ENCODE peak calls at places on chromosomes 6 and 20, in seven cellular contexts. C is ovary, W is transverse colon, O is heart left ventricle, M is A549, U is tibial nerve, L is GM12878. Q is an unnamed sample.
A peak's percentile ranks its signal among the peaks of the same experiment; 100 is the strongest.

GRCh38 chr6:36432151-36432633 is 10.5 kb downstream of the PXT1 start:
- DNase-seq in W (no peak), L (no peak), C (no peak), M (no peak), U (no peak), O (no peak), Q (no peak)

GRCh38 chr6:43979525-43979924 is 147.7 kb downstream of the MRPL14 start:
- DNase-seq in C (no peak), L (no peak), M (no peak), O (no peak), U (no peak), W (no peak), Q (no peak)

GRCh38 chr6:39209360-39209811 is 19.9 kb downstream of the KCNK5 start:
- DNase-seq in W (no peak), C (no peak), M (peak; percentile 6), O (no peak), L (no peak), U (no peak), Q (no peak)

GRCh38 chr6:79632580-79632979 is 1.5 kb downstream of the SH3BGRL2 start:
- DNase-seq in L (no peak), C (no peak), O (no peak), W (no peak), U (no peak), M (no peak), Q (no peak)

GRCh38 chr6:45845546-45845945 is 170.1 kb downstream of the CLIC5 start:
- DNase-seq in C (no peak), U (no peak), O (no peak), M (no peak), L (no peak), W (no peak), Q (no peak)

GRCh38 chr6:168209420-168209819 is 110.2 kb downstream of the DACT2 start:
- DNase-seq in O (no peak), M (no peak), C (no peak), W (no peak), L (no peak), U (no peak), Q (no peak)

GRCh38 chr6:170020041-170020583 is 268.7 kb downstream of the ERMARD start:
- DNase-seq in L (no peak), W (no peak), U (no peak), M (no peak), C (no peak), O (no peak), Q (no peak)

GRCh38 chr20:38165089-38165965 is at the start of gene TGM2:
- DNase-seq in O (peak; percentile 92), M (peak; percentile 86), W (peak; percentile 85), L (peak; percentile 32), C (peak; percentile 70), U (no peak), Q (peak; percentile 51)

GRCh38 chr20:52226370-52226769 is 34.8 kb upstream of the ZFP64 start:
- DNase-seq in O (no peak), L (no peak), U (no peak), W (no peak), M (no peak), C (no peak), Q (no peak)

GRCh38 chr6:158293122-158293521 is 19.1 kb upstream of the TULP4 start:
- DNase-seq in U (no peak), C (no peak), L (peak; percentile 28), O (no peak), W (no peak), M (no peak), Q (no peak)

GRCh38 chr6:27026361-27026760 is 221.1 kb upstream of the PRSS16 start:
- DNase-seq in M (no peak), O (no peak), W (no peak), U (no peak), C (no peak), L (no peak), Q (no peak)

GRCh38 chr6:87742106-87742505 is 40.1 kb upstream of the AKIRIN2 start:
- DNase-seq in L (no peak), W (peak; percentile 31), C (no peak), M (no peak), U (peak; percentile 29), O (no peak), Q (no peak)

GRCh38 chr6:7909323-7910276 is 988 bp downstream of the TXNDC5 start:
- DNase-seq in M (peak; percentile 46), C (peak; percentile 65), W (peak; percentile 65), L (no peak), O (peak; percentile 53), U (no peak), Q (peak; percentile 61)

GRCh38 chr6:93701526-93701925 is 282.2 kb upstream of the EPHA7 start:
- DNase-seq in C (no peak), M (no peak), U (no peak), L (no peak), W (no peak), O (no peak), Q (no peak)

DNA sequence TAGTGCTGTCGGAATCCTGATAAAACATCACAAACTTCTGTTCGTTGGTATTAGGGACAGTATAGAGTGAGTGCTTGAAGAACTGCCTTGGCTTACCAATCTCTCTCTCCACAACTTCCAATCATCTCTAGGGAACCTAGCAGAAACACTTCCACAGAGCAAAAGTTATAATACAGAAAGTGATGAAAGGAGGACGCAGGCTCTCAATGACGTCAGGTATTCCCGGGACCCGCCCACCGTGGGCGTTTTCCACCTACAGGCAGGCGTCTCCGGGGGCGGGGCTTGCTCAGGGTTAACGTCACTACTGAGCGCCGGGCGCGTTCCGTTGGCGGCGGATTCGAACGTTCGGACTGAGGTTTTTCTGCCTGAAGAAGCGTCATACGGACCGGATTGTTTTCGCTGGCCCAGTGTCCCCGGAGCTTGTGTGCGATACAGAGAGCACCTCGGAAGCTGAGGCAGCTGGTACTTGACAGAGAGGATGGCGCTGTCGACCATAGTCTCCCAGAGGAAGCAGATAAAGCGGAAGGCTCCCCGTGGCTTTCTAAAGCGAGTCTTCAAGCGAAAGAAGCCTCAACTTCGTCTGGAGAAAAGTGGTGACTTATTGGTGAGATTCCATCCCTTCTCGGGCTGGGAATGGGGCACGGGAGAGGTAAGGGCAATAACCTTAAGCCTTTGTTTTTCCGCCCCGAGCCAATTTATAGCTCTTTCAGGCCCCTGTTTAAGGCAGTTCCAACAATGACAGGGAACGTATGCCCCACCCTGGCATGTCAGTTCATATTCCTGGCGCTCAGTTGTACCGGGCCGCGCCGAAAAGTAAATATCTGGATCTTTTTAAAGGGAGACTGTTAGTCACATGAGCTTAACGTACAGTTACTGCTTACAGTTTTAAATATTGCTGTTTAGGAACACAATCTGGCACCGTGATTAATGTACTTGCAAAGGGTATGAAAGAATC is at the start of gene CENPW:
- DNase-seq in M (peak; percentile 82), C (peak; percentile 85), U (peak; percentile 94), W (peak; percentile 93), O (peak; percentile 92), L (peak; percentile 48), Q (peak; percentile 29)
- TF ChIP-seq POLR2A in M (no peak), C (no peak), U (no peak), W (no peak), O (no peak), L (peak; percentile 83), Q (peak; percentile 58)

GRCh38 chr20:35059110-35059509 is 33.5 kb downstream of the TRPC4AP start:
- DNase-seq in W (no peak), M (no peak), U (no peak), C (no peak), O (no peak), L (no peak), Q (no peak)
- TF ChIP-seq POLR2A in W (no peak), M (no peak), U (no peak), C (no peak), O (no peak), L (no peak), Q (no peak)

GRCh38 chr6:2245954-2246863 is 804 bp upstream of the GMDS start:
- DNase-seq in U (peak; percentile 43), O (peak; percentile 43), W (peak; percentile 93), L (no peak), M (peak; percentile 47), C (peak; percentile 63), Q (peak; percentile 52)

GRCh38 chr6:2242311-2242710 is 3.1 kb downstream of the GMDS start:
- DNase-seq in M (no peak), C (no peak), W (no peak), L (no peak), O (no peak), U (no peak), Q (no peak)

GRCh38 chr6:2247664-2248063 is 2.3 kb upstream of the GMDS start:
- DNase-seq in U (no peak), L (no peak), W (no peak), O (no peak), M (no peak), C (no peak), Q (no peak)

GRCh38 chr6:2244261-2245102 is 923 bp downstream of the GMDS start:
- DNase-seq in C (no peak), M (no peak), U (no peak), W (no peak), O (no peak), L (no peak), Q (no peak)

DNA sequence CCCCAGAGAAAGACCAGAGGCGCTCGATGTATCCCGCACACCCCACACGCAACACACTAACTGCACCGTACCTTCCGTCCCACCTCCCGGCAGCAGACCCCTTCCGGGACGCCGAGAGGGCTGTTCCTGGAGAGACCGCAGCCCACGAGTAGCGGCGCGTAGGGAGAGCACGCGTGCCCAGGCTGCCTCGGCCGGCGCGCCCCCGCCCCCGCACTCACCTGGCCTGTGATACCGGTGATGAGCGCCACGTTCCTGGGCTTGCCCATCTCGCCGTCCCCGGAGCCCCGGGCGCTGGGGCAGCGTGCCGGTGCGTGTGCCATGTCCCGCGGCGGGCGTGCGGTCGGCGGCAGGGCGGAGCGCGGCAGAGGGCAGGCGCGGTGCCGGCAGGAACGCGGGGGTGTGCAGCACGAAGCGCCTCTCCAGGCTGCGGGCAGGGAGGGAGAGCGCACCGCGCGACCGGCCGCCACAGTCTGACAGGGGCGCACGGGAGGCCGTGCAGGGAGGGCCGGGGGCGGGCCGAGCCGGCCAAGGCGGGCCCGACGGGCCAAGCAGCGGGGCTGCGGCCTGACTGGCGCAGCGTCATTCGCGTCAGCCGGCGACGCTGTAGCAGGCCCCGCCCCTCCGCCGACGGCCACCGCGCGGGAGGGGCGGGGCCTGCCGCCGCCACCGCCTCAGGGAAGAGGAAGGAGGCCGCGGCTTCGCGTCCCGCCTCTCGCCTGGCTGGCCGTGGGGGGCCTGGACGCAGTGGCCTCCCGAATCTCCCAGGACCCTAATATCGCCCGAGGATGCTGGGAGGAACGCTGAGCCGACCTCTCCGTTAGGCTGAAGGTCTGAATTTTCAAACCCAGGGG is at the start of gene GMDS:
- DNase-seq in W (peak; percentile 92), U (peak; percentile 65), L (no peak), C (peak; percentile 87), M (peak; percentile 79), O (peak; percentile 92), Q (peak; percentile 94)
- TF ChIP-seq POLR2A in W (peak; percentile 84), U (peak; percentile 95), L (peak; percentile 92), C (peak; percentile 63), M (peak; percentile 64), O (peak; percentile 69), Q (peak; percentile 67)

DNA sequence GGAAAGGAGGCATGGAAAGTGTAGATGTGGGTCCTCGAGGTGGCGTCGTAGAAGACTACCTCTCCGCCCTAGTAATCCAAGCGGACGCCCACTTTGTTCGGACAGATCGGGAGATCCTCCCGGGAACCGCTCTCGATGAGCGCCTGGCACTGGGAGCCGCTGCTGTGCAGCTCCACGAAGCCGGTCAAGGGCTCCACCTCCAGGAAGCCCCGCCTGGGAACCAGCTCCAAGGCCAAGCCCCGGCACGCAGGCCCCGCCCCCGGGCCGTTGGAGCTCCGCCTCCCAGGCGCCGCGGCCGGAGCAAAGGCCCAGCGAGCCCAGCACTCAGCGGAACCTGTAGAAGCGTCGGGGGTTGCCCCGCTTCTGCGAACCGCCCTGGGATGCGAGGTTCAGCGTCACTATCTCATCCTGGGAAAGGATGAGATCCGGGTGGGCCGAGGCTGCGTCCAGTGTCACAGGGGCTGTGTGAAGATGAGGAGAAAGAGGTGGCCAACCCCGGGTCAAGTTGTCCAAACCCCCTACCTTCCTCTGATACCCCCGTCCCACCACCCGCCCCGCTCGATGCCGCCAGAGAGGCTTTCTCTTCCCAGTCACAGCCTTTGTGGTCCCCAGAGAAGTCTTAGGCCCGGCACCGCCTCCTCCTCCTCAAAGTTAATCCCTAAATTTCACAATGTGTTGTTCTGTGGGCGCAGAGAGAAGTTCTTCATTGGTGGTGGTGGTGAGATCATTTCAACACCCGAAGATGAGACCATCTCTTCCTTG is 10.8 kb downstream of the TRIM31 start:
- DNase-seq in O (peak; percentile 94), C (peak; percentile 87), L (no peak), M (peak; percentile 81), U (peak; percentile 76), W (peak; percentile 92), Q (peak; percentile 87)
- TF ChIP-seq POLR2A in O (no peak), C (no peak), L (no peak), M (peak; percentile 86), U (peak; percentile 58), W (peak; percentile 95), Q (peak; percentile 61)

Q was measured in H54.